ENCODE peak calls at places on chromosomes 5 and 9, in five cellular contexts. S, O, R, E and M are unnamed samples.

GRCh38 chr9:92308893-92309292 is 15.4 kb upstream of the IARS1 start:
- DNase-seq in E (no peak), S (no peak), O (no peak), R (no peak), M (no peak)

GRCh38 chr9:101398930-101399640 is 434 bp downstream of the ZNF189 start:
- DNase-seq in O (no peak), S (no peak), R (no peak), E (no peak), M (no peak)

GRCh38 chr9:121636411-121636865 is 15.0 kb upstream of the DAB2IP start:
- DNase-seq in O (no peak), R (no peak), S (peak), E (no peak), M (no peak)

GRCh38 chr5:17019324-17019723 is 83.2 kb upstream of the MYO10 start:
- DNase-seq in E (no peak), S (peak), O (no peak), R (no peak), M (no peak)

GRCh38 chr5:170353946-170354345 is 35.2 kb downstream of the KCNMB1 start:
- DNase-seq in S (no peak), R (no peak), E (no peak), O (no peak), M (no peak)

GRCh38 chr9:75169623-75170022 is 81.3 kb downstream of the OSTF1 start:
- DNase-seq in S (no peak), R (no peak), E (no peak), O (no peak), M (no peak)

GRCh38 chr9:92463989-92464388 is 18.3 kb downstream of the ASPN start:
- DNase-seq in E (no peak), O (no peak), R (no peak), S (no peak), M (no peak)

GRCh38 chr9:17578911-17579793 is at the start of gene SH3GL2:
- DNase-seq in E (no peak), O (peak), R (no peak), S (peak), M (peak)

GRCh38 chr5:1244976-1245375 is 19.8 kb downstream of the SLC6A18 start:
- DNase-seq in R (no peak), O (no peak), S (no peak), E (no peak), M (no peak)